ENCODE peak calls at places on chromosomes 6 and 20, in five cellular contexts. One of them, this sample, is unnamed.

GRCh38 chr20:53691811-53692192 is 98.2 kb upstream of the ZNF217 start:
- DNase-seq in H1: no peak
- DNase-seq in H9: no peak
- DNase-seq in mesendoderm: no peak
- DNase-seq in mesenchymal stem cell: no peak
- DNase-seq in this sample: no peak

GRCh38 chr6:21438237-21438985 is 155.1 kb upstream of the SOX4 start:
- DNase-seq in mesendoderm: no peak
- DNase-seq in H1: no peak
- DNase-seq in H9: no peak
- DNase-seq in mesenchymal stem cell: no peak
- DNase-seq in this sample: no peak

GRCh38 chr6:157273756-157274088 is 49.6 kb downstream of the TMEM242 start:
- DNase-seq in H1: no peak
- DNase-seq in H9: peak; percentile 63
- DNase-seq in mesendoderm: peak; percentile 24
- DNase-seq in mesenchymal stem cell: peak; percentile 54
- DNase-seq in this sample: no peak

GRCh38 chr20:17568972-17569471 is 853 bp upstream of the DSTN start:
- DNase-seq in H1: peak; percentile 41
- DNase-seq in mesendoderm: peak; percentile 92
- DNase-seq in mesenchymal stem cell: peak; percentile 99
- DNase-seq in H9: peak; percentile 77
- DNase-seq in this sample: peak; percentile 40

GRCh38 chr6:20433321-20433720 is 31.6 kb downstream of the E2F3 start:
- DNase-seq in mesendoderm: no peak
- DNase-seq in H1: no peak
- DNase-seq in mesenchymal stem cell: no peak
- DNase-seq in H9: no peak
- DNase-seq in this sample: no peak

GRCh38 chr20:4608861-4609260 is 112.8 kb upstream of the PRND start:
- DNase-seq in mesenchymal stem cell: no peak
- DNase-seq in mesendoderm: no peak
- DNase-seq in H1: no peak
- DNase-seq in H9: no peak
- DNase-seq in this sample: no peak

GRCh38 chr6:154579046-154579823 is 68.8 kb upstream of the CNKSR3 start:
- DNase-seq in H1: no peak
- DNase-seq in mesendoderm: no peak
- DNase-seq in mesenchymal stem cell: no peak
- DNase-seq in H9: no peak
- DNase-seq in this sample: no peak

GRCh38 chr20:15267935-15268334 is 930.5 kb upstream of the FLRT3 start:
- DNase-seq in H9: no peak
- DNase-seq in mesenchymal stem cell: no peak
- DNase-seq in mesendoderm: no peak
- DNase-seq in H1: no peak
- DNase-seq in this sample: no peak

GRCh38 chr20:17964632-17965031 is 4.0 kb downstream of the SNX5 start:
- DNase-seq in mesenchymal stem cell: no peak
- DNase-seq in H1: no peak
- DNase-seq in mesendoderm: no peak
- DNase-seq in H9: no peak
- DNase-seq in this sample: no peak

GRCh38 chr20:57061058-57061900 is 205.2 kb downstream of the BMP7 start:
- DNase-seq in mesenchymal stem cell: peak; percentile 67
- DNase-seq in H9: peak; percentile 78
- DNase-seq in mesendoderm: peak; percentile 75
- DNase-seq in H1: no peak
- DNase-seq in this sample: peak; percentile 57
- H2AK5ac ChIP-seq in mesenchymal stem cell: no peak overlapping the region
- H2AK5ac ChIP-seq in H9: no peak overlapping the region
- H2AK5ac ChIP-seq in mesendoderm: no peak overlapping the region
- H2AK5ac ChIP-seq in H1: no peak overlapping the region
- H2AK5ac ChIP-seq in this sample: no peak overlapping the region

GRCh38 chr6:34240329-34241248 is 3.9 kb downstream of the HMGA1 start:
- DNase-seq in mesenchymal stem cell: no peak
- DNase-seq in H9: no peak
- DNase-seq in mesendoderm: no peak
- DNase-seq in H1: no peak
- DNase-seq in this sample: no peak
- H2AK5ac ChIP-seq in mesenchymal stem cell: no peak overlapping the region
- H2AK5ac ChIP-seq in H9: no peak overlapping the region
- H2AK5ac ChIP-seq in mesendoderm: no peak overlapping the region
- H2AK5ac ChIP-seq in H1: no peak overlapping the region
- H2AK5ac ChIP-seq in this sample: no peak overlapping the region

GRCh38 chr6:149845549-149845948 is 18.6 kb downstream of the LRP11 start:
- DNase-seq in H1: no peak
- DNase-seq in mesenchymal stem cell: no peak
- DNase-seq in mesendoderm: peak; percentile 78
- DNase-seq in H9: no peak
- DNase-seq in this sample: no peak
- H2AK5ac ChIP-seq in H1: no peak overlapping the region
- H2AK5ac ChIP-seq in mesenchymal stem cell: peak overlapping the region; percentile 20
- H2AK5ac ChIP-seq in mesendoderm: no peak overlapping the region
- H2AK5ac ChIP-seq in H9: no peak overlapping the region
- H2AK5ac ChIP-seq in this sample: no peak overlapping the region

GRCh38 chr20:13638496-13639477 is at the start of gene TASP1:
- DNase-seq in mesenchymal stem cell: peak; percentile 96
- DNase-seq in H1: peak; percentile 97
- DNase-seq in H9: peak; percentile 99
- DNase-seq in mesendoderm: peak; percentile 99
- DNase-seq in this sample: peak; percentile 84
- H2AK5ac ChIP-seq in mesenchymal stem cell: no peak within 1 kb of the TSS
- H2AK5ac ChIP-seq in H1: no peak within 1 kb of the TSS
- H2AK5ac ChIP-seq in H9: no peak within 1 kb of the TSS
- H2AK5ac ChIP-seq in mesendoderm: no peak within 1 kb of the TSS
- H2AK5ac ChIP-seq in this sample: no peak within 1 kb of the TSS

GRCh38 chr20:6579417-6579816 is 188.1 kb upstream of the BMP2 start:
- DNase-seq in H9: no peak
- DNase-seq in mesendoderm: no peak
- DNase-seq in H1: no peak
- DNase-seq in mesenchymal stem cell: peak; percentile 51
- DNase-seq in this sample: no peak
- H2AK5ac ChIP-seq in H9: no peak overlapping the region
- H2AK5ac ChIP-seq in mesendoderm: no peak overlapping the region
- H2AK5ac ChIP-seq in H1: no peak overlapping the region
- H2AK5ac ChIP-seq in mesenchymal stem cell: no peak overlapping the region
- H2AK5ac ChIP-seq in this sample: no peak overlapping the region

DNA sequence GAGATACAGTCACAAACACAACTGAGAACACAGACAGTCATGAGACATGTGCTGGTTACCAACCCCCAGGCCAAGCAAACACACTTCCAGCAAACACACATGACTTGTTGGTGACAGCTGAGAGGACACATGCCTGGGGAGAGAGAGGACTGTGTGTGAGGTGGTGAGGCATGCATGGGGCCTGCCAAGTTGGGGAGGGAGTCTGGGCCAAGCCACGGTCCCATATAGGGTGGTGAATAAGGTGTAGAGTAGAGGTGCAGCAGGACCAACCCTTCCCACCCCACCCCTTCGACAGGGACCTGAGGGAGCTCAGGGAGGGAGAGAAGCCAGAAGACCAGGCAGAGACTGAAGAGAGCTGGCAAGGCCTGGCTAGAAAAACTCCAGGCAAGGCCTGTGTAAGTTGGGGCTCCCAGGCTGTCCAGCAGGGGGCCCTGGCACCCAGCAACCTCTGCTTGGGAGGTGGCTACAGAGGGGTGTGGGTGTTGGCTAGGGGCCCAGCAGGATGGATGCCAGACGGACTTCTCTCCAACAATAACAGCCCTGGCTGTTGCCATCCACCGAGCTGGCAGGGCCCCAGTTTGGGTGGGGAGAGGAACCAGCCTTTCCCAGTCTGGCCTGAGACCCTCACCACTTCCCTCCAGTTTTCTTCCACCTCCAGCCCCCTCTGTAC is 2.0 kb upstream of the SLC29A1 start:
- DNase-seq in mesendoderm: peak; percentile 79
- DNase-seq in H1: no peak
- DNase-seq in mesenchymal stem cell: peak; percentile 78
- DNase-seq in H9: peak; percentile 80
- DNase-seq in this sample: no peak
- H2AK5ac ChIP-seq in mesendoderm: no peak overlapping the region
- H2AK5ac ChIP-seq in H1: peak overlapping the region; percentile 93
- H2AK5ac ChIP-seq in mesenchymal stem cell: peak overlapping the region; percentile 64
- H2AK5ac ChIP-seq in H9: no peak overlapping the region
- H2AK5ac ChIP-seq in this sample: peak overlapping the region; percentile 88

GRCh38 chr6:18326980-18327379 is 60.2 kb upstream of the RNF144B start:
- DNase-seq in mesenchymal stem cell: no peak
- DNase-seq in H1: no peak
- DNase-seq in mesendoderm: no peak
- DNase-seq in H9: no peak
- DNase-seq in this sample: no peak
- H2AK5ac ChIP-seq in mesenchymal stem cell: peak overlapping the region; percentile 39
- H2AK5ac ChIP-seq in H1: no peak overlapping the region
- H2AK5ac ChIP-seq in mesendoderm: no peak overlapping the region
- H2AK5ac ChIP-seq in H9: no peak overlapping the region
- H2AK5ac ChIP-seq in this sample: no peak overlapping the region

DNA sequence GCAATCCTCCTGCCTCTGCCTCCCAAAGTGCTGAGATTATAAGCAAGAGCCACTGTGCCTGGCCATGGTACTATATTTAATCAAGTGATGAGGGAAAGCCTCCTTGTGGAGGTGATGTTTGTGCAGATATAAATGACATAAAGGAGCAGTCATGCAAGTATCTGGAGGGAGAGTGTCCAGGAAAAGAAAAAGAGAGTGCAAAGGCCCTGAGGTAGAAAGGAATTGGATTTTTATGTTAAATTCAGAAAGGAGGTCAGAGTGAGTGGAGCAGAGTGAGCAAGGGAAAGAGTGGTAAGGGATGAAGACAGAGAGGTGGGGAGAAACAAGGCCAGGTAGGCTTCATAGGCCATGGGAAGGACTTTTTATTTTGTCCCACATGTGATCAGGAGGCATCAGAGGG is 7.4 kb upstream of the FKBPL start:
- DNase-seq in mesendoderm: no peak
- DNase-seq in mesenchymal stem cell: no peak
- DNase-seq in H1: no peak
- DNase-seq in H9: no peak
- DNase-seq in this sample: no peak
- H2AK5ac ChIP-seq in mesendoderm: no peak overlapping the region
- H2AK5ac ChIP-seq in mesenchymal stem cell: no peak overlapping the region
- H2AK5ac ChIP-seq in H1: no peak overlapping the region
- H2AK5ac ChIP-seq in H9: no peak overlapping the region
- H2AK5ac ChIP-seq in this sample: no peak overlapping the region

GRCh38 chr6:118748311-118749062 is 97.1 kb upstream of the CEP85L start:
- DNase-seq in H1: no peak
- DNase-seq in H9: peak; percentile 65
- DNase-seq in mesendoderm: peak; percentile 67
- DNase-seq in mesenchymal stem cell: peak; percentile 11
- DNase-seq in this sample: no peak
- H2AK5ac ChIP-seq in H1: no peak overlapping the region
- H2AK5ac ChIP-seq in H9: no peak overlapping the region
- H2AK5ac ChIP-seq in mesendoderm: no peak overlapping the region
- H2AK5ac ChIP-seq in mesenchymal stem cell: no peak overlapping the region
- H2AK5ac ChIP-seq in this sample: no peak overlapping the region

GRCh38 chr6:22888147-22888831 is 318.9 kb downstream of the HDGFL1 start:
- DNase-seq in mesendoderm: no peak
- DNase-seq in H9: no peak
- DNase-seq in H1: no peak
- DNase-seq in mesenchymal stem cell: peak; percentile 21
- DNase-seq in this sample: no peak

GRCh38 chr6:22896716-22897115 is 327.4 kb downstream of the HDGFL1 start:
- DNase-seq in mesendoderm: no peak
- DNase-seq in H9: no peak
- DNase-seq in H1: no peak
- DNase-seq in mesenchymal stem cell: no peak
- DNase-seq in this sample: no peak

GRCh38 chr6:22891930-22892329 is 322.6 kb downstream of the HDGFL1 start:
- DNase-seq in H9: no peak
- DNase-seq in H1: no peak
- DNase-seq in mesendoderm: no peak
- DNase-seq in mesenchymal stem cell: no peak
- DNase-seq in this sample: no peak

GRCh38 chr6:22886881-22887581 is 317.7 kb downstream of the HDGFL1 start:
- DNase-seq in H1: no peak
- DNase-seq in H9: no peak
- DNase-seq in mesendoderm: peak; percentile 18
- DNase-seq in mesenchymal stem cell: peak; percentile 13
- DNase-seq in this sample: no peak

DNA sequence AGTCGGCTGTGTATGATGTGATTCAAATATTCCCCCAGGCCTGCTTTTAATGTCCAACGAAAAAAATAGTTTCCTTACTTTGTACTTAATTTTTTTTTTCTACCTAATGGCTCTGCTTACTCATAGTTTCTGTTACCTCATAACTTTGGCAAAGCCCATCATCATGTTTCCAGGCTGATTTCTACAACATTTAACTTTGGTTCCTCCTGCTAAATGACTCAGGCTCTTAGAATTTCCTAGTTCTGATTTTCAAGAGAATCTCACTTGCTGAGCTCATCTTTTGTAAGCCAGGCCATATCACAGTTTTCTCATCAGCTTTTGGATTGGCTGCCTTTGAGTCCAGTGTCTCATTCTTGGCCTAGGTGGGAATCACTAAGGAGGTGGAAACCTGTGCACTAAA is 323.1 kb downstream of the HDGFL1 start:
- DNase-seq in mesendoderm: peak; percentile 53
- DNase-seq in mesenchymal stem cell: peak; percentile 96
- DNase-seq in H9: no peak
- DNase-seq in H1: no peak
- DNase-seq in this sample: no peak
- H2AK5ac ChIP-seq in mesendoderm: no peak overlapping the region
- H2AK5ac ChIP-seq in mesenchymal stem cell: no peak overlapping the region
- H2AK5ac ChIP-seq in H9: no peak overlapping the region
- H2AK5ac ChIP-seq in H1: no peak overlapping the region
- H2AK5ac ChIP-seq in this sample: no peak overlapping the region

This sample was measured in neuronal stem cell.